ENCODE peak calls at places on chromosomes 12 and 14, in six cellular contexts. J is uterus, U is K562, F is body of pancreas, V is ovary, X is A549. Q is an unnamed sample.

GRCh38 chr12:16880864-16881285 is 274.9 kb upstream of the LMO3 start:
- DNase-seq in J (no peak), U (no peak), F (peak), V (no peak), X (no peak), Q (no peak)

GRCh38 chr12:79156846-79157463 is 292.4 kb downstream of the SYT1 start:
- DNase-seq in J (no peak), U (no peak), F (no peak), V (no peak), X (no peak), Q (no peak)

GRCh38 chr12:92111256-92111655 is 34.4 kb downstream of the BTG1 start:
- DNase-seq in J (no peak), U (no peak), F (no peak), V (no peak), X (no peak), Q (no peak)

GRCh38 chr12:66636771-66637170 is 42.1 kb downstream of the GRIP1 start:
- DNase-seq in J (no peak), U (no peak), F (peak), V (no peak), X (no peak), Q (no peak)

GRCh38 chr14:76067536-76067935 is 82.0 kb downstream of the IFT43 start:
- DNase-seq in J (no peak), U (no peak), F (no peak), V (no peak), X (no peak), Q (no peak)

GRCh38 chr12:131615316-131616053 is 95.4 kb upstream of the SFSWAP start:
- DNase-seq in J (no peak), U (no peak), F (no peak), V (no peak), X (no peak), Q (no peak)

GRCh38 chr12:62319058-62319457 is 58.9 kb downstream of the USP15 start:
- DNase-seq in J (no peak), U (no peak), F (no peak), V (no peak), X (no peak), Q (no peak)

GRCh38 chr14:63717704-63718103 is 10.2 kb downstream of the SGPP1 start:
- DNase-seq in J (no peak), U (no peak), F (no peak), V (no peak), X (no peak), Q (no peak)

GRCh38 chr12:62332598-62332997 is 72.4 kb downstream of the USP15 start:
- DNase-seq in J (no peak), U (no peak), F (no peak), V (no peak), X (no peak), Q (no peak)

DNA sequence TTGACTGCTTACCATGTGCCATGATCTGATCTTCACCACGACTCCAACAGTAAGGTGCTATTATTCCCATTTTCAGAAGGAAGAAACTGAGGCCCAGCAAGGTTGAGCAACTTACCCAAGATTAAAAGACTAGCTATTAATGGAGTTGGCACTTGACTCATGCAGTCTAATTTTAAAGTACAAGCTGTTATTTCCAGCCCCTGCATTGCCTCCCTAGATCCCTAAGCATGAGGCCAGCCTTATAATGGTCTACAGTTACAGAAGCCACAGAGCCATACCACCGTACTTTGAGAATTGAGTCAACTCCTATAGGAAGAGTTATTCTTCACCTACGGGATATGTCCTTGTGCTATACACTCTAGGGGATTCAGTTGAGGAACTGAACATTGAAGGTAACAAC is 66.7 kb upstream of the RBM19 start:
- DNase-seq in J (no peak), U (no peak), F (no peak), V (no peak), X (no peak), Q (no peak)
- TF ChIP-seq POLR2A in J (no peak), U (no peak), F (no peak), V (no peak), X (no peak), Q (no peak)

DNA sequence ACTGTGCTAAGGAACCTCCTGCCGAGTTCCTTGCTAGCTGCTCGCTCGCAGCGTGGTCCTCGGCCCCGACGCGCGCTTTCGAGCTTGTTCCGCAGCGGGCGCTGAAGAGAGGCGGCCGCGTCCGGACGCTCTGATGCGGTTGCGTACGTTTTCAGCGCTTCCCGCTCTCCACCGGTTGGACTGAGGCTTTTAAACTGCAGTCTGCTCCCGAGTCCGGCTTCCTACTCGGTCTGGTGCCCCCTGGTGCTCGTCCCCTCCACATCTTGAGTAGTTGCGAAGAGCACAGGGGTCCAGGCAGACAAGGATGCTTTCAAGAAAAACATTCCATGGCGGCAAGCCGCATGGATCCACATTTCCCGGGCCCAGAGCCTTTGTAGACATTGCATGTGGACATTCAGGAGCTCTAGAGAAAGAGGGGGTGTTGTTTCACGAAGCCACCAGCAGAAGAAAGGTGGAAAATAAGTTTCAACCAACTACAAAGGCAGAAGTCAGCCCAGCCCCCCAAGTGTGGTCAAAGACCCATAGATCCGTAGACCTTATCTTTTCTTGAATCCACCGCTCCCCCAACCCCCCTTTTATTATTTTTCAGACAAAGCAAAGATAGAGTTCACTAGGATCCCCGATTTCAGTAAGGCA is 1.1 kb upstream of the WNK1 start:
- DNase-seq in J (peak), U (peak), F (peak), V (peak), X (peak), Q (peak)
- TF ChIP-seq POLR2A in J (peak), U (peak), F (no peak), V (peak), X (peak), Q (peak)

DNA sequence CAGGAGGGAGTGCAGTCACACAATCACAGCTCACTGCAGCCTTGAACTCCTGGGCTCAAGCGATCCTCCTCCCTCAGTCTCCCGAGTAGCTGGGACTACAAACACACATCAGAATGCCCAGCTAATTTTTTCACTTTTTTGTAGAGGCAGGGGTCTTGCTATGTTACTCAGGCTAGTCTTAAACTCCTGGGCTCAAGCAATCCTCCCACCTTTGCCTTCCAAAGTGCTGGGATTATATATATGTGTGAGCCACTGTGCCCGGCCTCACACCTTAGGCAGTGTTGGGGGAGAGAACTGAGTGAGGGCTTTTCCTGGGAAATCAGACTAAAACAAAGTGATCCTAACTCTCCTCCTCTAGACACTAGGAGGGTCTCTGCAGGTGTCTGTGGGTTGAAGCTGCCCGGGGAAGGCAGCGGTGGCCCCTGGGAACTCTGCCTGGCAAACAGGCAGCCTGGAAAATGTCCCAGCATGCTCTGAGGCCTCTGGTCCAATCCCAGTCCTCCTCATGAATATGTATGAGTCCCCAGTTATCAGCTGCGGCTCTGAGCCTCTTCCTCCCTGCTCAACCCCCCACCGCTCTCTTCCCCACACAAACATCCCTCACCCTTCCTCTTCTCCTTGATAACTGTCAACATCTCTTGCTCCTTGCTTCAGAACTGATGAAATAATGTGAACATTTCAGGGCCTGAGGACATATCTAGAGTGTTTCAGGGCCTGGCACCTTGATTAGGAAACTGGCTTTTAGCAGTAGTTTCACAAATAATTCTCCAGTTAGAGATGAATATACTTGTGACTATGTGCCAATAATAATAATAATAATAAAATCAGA is 7.9 kb upstream of the NAA25 start:
- DNase-seq in J (peak), U (peak), F (peak), V (peak), X (peak), Q (peak)
- TF ChIP-seq POLR2A in J (no peak), U (peak), F (no peak), V (no peak), X (peak), Q (peak)

GRCh38 chr14:23356036-23356435 is 3.3 kb upstream of the SLC22A17 start:
- DNase-seq in J (no peak), U (no peak), F (no peak), V (no peak), X (no peak), Q (no peak)

GRCh38 chr14:23351681-23352505 is 794 bp downstream of the SLC22A17 start:
- DNase-seq in J (no peak), U (peak), F (peak), V (no peak), X (no peak), Q (no peak)

GRCh38 chr14:23354990-23355389 is 2.3 kb upstream of the SLC22A17 start:
- DNase-seq in J (no peak), U (no peak), F (no peak), V (no peak), X (no peak), Q (no peak)

GRCh38 chr14:23353433-23353780 is 720 bp upstream of the SLC22A17 start:
- DNase-seq in J (no peak), U (no peak), F (no peak), V (no peak), X (no peak), Q (no peak)

DNA sequence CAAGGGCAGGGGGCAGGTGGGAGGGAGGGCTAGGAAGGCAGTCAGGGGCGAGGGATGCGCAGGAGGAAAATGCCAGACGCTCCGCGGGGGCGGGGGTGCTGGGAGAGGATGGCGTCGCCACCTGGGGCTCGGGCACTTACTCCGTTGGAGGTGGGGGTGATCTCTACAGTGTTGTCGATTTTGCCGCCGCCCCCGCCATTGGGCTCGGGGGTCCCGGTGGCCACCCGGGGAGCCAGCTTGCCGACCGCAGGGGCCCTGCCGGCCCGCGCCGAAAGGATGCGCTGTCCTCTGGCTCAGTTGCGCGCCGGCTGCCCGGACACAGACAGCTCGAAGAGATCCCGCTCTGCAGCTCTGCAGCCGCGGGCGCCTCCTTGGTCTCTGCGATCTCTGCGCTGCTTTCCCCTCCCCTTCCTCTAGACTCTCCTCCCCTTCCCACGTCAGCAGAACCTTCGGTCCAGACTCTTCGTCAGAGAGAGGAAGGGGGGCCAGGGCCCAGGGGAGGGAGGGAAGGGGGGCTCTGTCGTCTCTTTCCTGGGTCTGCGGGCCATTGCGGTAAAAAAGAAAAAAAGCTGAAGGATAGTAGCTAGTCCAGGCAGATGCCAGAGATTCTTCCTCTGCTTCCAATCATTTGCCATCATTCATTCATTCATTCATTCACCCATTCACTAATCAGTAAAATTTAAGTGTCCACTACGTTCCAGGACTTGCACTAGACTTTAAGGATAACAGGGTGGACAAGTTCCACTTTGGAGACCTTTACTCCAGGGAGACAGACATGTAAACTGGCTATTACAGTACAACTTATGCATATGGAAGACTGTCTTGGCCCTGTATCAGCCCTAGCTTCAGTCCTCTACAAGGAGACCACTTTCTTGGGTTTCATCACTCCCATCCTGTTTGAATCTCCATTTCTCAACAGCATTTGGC is at the start of gene SLC22A17:
- DNase-seq in J (peak), U (no peak), F (peak), V (peak), X (peak), Q (peak)
- TF ChIP-seq POLR2A in J (peak), U (no peak), F (peak), V (peak), X (peak), Q (peak)

DNA sequence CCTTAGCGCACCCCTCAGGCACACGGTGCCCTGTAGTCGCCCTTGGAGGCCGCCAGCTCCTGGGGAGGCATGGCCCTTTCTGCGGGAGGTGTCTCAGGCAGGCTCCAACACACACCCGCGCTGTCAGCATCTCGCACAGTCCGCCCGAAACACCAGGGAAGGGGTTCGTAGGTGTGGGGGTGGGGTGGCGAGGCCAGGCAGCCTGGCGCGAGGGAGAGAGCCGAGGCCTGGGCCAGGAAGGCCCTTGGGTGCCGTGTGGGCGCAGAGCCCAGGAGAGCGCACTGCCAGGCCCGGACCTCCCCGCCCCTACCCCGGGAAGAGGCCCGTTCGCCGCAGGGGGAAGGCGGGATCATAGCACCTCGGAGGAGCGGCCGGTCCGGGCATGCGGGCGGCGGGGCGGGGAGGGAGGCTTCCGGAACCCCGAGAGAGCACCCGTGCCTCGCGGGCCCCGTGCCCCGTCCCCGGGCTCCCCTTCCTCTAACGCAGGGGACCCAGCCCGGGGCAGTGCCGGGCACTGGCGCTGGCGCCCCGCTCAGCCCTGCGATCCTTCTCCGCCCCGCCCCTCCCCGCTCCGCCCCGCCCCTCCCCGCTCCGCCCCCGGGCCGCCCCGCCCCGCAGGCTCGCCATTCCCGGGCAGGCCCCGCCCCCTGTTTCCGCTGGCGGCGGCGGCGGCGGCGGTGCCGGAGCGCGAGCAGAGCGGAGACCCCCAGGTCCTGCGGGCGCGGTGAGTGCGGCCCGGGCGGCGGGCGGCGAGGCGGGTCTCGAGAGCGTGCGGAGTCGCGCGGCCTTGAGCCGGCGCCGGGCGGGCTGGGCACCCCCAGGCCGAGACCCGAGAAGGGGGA is at the start of gene TSPAN9:
- DNase-seq in J (peak), U (peak), F (peak), V (peak), X (peak), Q (peak)
- TF ChIP-seq POLR2A in J (peak), U (no peak), F (peak), V (peak), X (peak), Q (peak)

DNA sequence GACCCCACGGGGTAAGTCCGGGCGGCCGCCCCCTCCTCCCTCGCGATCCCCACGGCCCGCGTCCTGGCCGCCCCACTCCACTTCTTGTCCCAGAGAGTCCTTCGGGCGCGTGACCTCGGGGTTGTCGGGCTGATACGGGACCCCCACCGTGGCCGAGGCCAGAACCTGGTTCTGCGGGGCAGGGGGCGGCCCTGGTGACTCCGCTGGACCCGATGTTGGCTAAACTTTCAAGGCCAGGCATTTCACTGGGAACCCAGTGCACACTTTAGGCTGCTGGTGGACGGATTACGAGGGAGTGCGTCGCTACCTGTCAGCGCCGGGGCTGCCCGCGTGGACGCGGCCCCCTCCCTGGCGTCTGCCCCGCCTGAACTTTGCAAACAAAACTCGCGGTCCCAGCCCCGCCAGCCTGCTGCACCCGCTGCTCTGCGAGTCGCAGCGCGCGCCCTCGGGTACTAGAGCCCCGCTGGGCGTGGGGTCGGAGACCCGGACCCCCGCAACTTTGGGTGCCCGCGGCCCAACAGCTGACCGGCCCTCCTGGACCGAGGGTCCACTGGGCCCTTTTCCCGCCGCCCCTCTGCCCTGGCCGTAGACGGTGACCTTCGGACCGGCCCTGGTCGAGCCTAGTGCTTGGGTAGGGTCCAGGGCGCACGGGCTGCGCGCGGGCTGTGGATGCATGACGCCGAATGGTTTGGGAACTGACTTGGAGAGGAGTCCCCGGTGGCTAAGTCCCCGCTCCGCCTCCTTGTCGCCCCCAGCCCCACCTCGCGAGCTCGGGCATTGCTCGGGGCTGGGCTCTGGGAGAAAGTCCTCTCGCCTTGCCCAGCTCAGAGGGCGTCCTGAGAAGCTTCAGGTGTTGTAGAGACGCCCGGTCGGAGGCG is 624 bp downstream of the RIN3 start:
- DNase-seq in J (no peak), U (no peak), F (no peak), V (peak), X (peak), Q (no peak)
- TF ChIP-seq POLR2A in J (no peak), U (no peak), F (no peak), V (no peak), X (no peak), Q (no peak)

DNA sequence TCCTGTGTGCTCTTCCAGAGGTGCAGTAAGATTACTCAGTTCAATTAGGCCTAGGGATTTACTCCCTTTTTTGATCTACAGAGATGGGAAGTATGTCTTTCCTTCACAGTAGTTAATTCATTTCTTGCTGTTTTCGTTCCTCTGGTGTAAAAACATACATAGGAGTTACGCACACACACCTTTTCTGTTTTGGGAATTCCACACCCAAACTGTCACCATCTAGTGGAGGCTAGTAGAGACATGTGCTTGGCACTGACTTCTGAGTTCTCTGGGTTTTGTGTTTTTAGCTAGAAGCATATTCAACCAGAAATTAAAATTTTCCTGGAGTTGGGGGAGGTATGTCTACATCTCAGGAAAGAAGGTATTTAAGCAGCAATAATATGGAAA is 1.4 kb downstream of the SUSD6 start:
- DNase-seq in J (no peak), U (no peak), F (no peak), V (no peak), X (no peak), Q (no peak)
- TF ChIP-seq POLR2A in J (no peak), U (no peak), F (no peak), V (no peak), X (no peak), Q (no peak)

DNA sequence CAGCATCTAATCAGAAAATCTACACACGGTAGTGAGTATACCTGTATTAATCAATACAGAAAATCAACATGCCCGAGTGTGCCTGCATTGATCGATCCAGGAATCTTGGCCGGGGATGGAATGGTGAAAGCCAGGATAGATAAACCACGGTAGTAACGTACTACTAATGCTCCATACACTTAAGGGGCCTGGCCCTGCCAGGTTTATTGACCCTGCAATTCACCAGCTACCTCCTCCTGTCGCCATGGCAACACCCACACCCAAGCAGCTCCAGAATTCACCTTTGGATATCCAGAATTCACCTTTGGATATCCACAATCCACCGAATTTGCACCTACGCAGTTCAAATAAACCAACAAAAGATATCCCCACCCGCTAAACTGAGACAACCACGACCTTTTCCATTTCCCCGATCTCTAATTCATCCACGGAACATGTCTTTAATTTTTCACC is 14.8 kb upstream of the CALM1 start:
- DNase-seq in J (peak), U (peak), F (peak), V (peak), X (no peak), Q (no peak)
- TF ChIP-seq POLR2A in J (no peak), U (no peak), F (no peak), V (no peak), X (no peak), Q (no peak)

Q was measured in H54.